ENCODE peak calls at places on chromosomes 6 and 20, in four cellular contexts. P is stimulated activated CD4-positive, alpha-beta T cell treated with anti-CD3 and anti-CD28 coated beads, Interleukin-12 subunit alpha, Interleukin-12 subunit beta, amount 100 ng/mL, for 48 hours; N is C1 segment of cervical spinal cord; R is mucosa of gallbladder. K is an unnamed sample.

GRCh38 chr6:14921170-14921569 is 324.7 kb upstream of the JARID2 start:
- DNase-seq in P (no peak), N (peak), R (peak), K (peak)

GRCh38 chr6:46526607-46527006 is 35.4 kb upstream of the RCAN2 start:
- DNase-seq in P (no peak), N (no peak), R (no peak), K (no peak)

GRCh38 chr6:13613029-13613594 is 2.0 kb upstream of the NOL7 start:
- DNase-seq in P (no peak), N (no peak), R (no peak), K (no peak)

GRCh38 chr6:170125447-170126300 is 165.2 kb downstream of the DLL1 start:
- DNase-seq in P (no peak), N (no peak), R (no peak), K (peak)

GRCh38 chr6:107982511-107982910 is 24.5 kb upstream of the SEC63 start:
- DNase-seq in P (no peak), N (no peak), R (no peak), K (no peak)

GRCh38 chr20:47781631-47782030 is 3.6 kb downstream of the SULF2 start:
- DNase-seq in P (no peak), N (no peak), R (no peak), K (no peak)

GRCh38 chr6:56649053-56649769 is 6.5 kb upstream of the DST start:
- DNase-seq in P (no peak), N (no peak), R (no peak), K (no peak)

GRCh38 chr6:48701572-48701971 is 590.6 kb upstream of the PTCHD4 start:
- DNase-seq in P (no peak), N (no peak), R (no peak), K (no peak)

GRCh38 chr6:88725111-88725711 is 238.2 kb downstream of the RNGTT start:
- DNase-seq in P (no peak), N (no peak), R (no peak), K (no peak)

GRCh38 chr6:13762648-13763441 is 51.2 kb upstream of the RANBP9 start:
- DNase-seq in P (peak), N (no peak), R (peak), K (peak)

GRCh38 chr6:73832313-73832712 is 136.3 kb downstream of the CD109 start:
- DNase-seq in P (no peak), N (no peak), R (no peak), K (no peak)

GRCh38 chr6:3876131-3876530 is 27.0 kb downstream of the FAM50B start:
- DNase-seq in P (no peak), N (no peak), R (no peak), K (peak)

GRCh38 chr6:149929422-149929821 is 6.5 kb upstream of the RAET1G start:
- DNase-seq in P (no peak), N (no peak), R (no peak), K (no peak)

GRCh38 chr6:139587469-139587868 is 213.0 kb upstream of the CITED2 start:
- DNase-seq in P (no peak), N (no peak), R (no peak), K (no peak)

GRCh38 chr6:10415593-10416480 is 963 bp upstream of the TFAP2A start:
- DNase-seq in P (no peak), N (no peak), R (no peak), K (no peak)

GRCh38 chr6:30884521-30885480 is 482 bp downstream of the DDR1 start:
- DNase-seq in P (no peak), N (peak), R (no peak), K (peak)

GRCh38 chr6:143973097-143973979 is 34.7 kb downstream of the PLAGL1 start:
- DNase-seq in P (no peak), N (no peak), R (no peak), K (no peak)

GRCh38 chr6:102813489-102814275 is 1420.2 kb downstream of the GRIK2 start:
- DNase-seq in P (no peak), N (no peak), R (no peak), K (no peak)

GRCh38 chr20:50029697-50030428 is 47.1 kb downstream of the SNAI1 start:
- DNase-seq in P (no peak), N (no peak), R (peak), K (no peak)

GRCh38 chr20:50694379-50695143 is 3.2 kb upstream of the RIPOR3 start:
- DNase-seq in P (no peak), N (no peak), R (no peak), K (no peak)

GRCh38 chr20:20546402-20546801 is 166.0 kb downstream of the RALGAPA2 start:
- DNase-seq in P (peak), N (no peak), R (no peak), K (no peak)

GRCh38 chr6:22966711-22967110 is 397.3 kb downstream of the HDGFL1 start:
- DNase-seq in P (no peak), N (no peak), R (no peak), K (no peak)